ENCODE peak calls at places on chromosomes 7 and 10, in four cellular contexts. One of them, this sample, is unnamed.

GRCh38 chr10:95346715-95347401 is 56.1 kb upstream of the PDLIM1 start:
- DNase-seq in non-pigmented ciliary epithelial cell: no peak
- DNase-seq in stimulated activated naive B cell treated with anti-CD40 and anti-IgM and Interleukin-4, amounts not matched to agents 10 μg/mL and 1 μg/mL and 100 μg/mL, for 72 hours: no peak
- DNase-seq in activated CD8-positive, alpha-beta T cell treated with anti-CD3 and anti-CD28 coated beads for 36 hours: no peak
- DNase-seq in this sample: no peak

GRCh38 chr10:131167036-131167860 is 144.3 kb downstream of the TCERG1L start:
- DNase-seq in non-pigmented ciliary epithelial cell: no peak
- DNase-seq in stimulated activated naive B cell treated with anti-CD40 and anti-IgM and Interleukin-4, amounts not matched to agents 10 μg/mL and 1 μg/mL and 100 μg/mL, for 72 hours: no peak
- DNase-seq in activated CD8-positive, alpha-beta T cell treated with anti-CD3 and anti-CD28 coated beads for 36 hours: no peak
- DNase-seq in this sample: no peak

GRCh38 chr7:103317009-103317408 is 19.8 kb downstream of the PMPCB start:
- DNase-seq in non-pigmented ciliary epithelial cell: no peak
- DNase-seq in stimulated activated naive B cell treated with anti-CD40 and anti-IgM and Interleukin-4, amounts not matched to agents 10 μg/mL and 1 μg/mL and 100 μg/mL, for 72 hours: no peak
- DNase-seq in activated CD8-positive, alpha-beta T cell treated with anti-CD3 and anti-CD28 coated beads for 36 hours: no peak
- DNase-seq in this sample: no peak

GRCh38 chr10:111767661-111768060 is 415.9 kb downstream of the GPAM start:
- DNase-seq in non-pigmented ciliary epithelial cell: no peak
- DNase-seq in stimulated activated naive B cell treated with anti-CD40 and anti-IgM and Interleukin-4, amounts not matched to agents 10 μg/mL and 1 μg/mL and 100 μg/mL, for 72 hours: no peak
- DNase-seq in activated CD8-positive, alpha-beta T cell treated with anti-CD3 and anti-CD28 coated beads for 36 hours: no peak
- DNase-seq in this sample: no peak

GRCh38 chr7:114976666-114977065 is 54.8 kb downstream of the MDFIC start:
- DNase-seq in non-pigmented ciliary epithelial cell: no peak
- DNase-seq in stimulated activated naive B cell treated with anti-CD40 and anti-IgM and Interleukin-4, amounts not matched to agents 10 μg/mL and 1 μg/mL and 100 μg/mL, for 72 hours: no peak
- DNase-seq in activated CD8-positive, alpha-beta T cell treated with anti-CD3 and anti-CD28 coated beads for 36 hours: no peak
- DNase-seq in this sample: no peak

GRCh38 chr10:103765168-103765567 is 90.2 kb downstream of the SH3PXD2A start:
- DNase-seq in non-pigmented ciliary epithelial cell: peak
- DNase-seq in stimulated activated naive B cell treated with anti-CD40 and anti-IgM and Interleukin-4, amounts not matched to agents 10 μg/mL and 1 μg/mL and 100 μg/mL, for 72 hours: no peak
- DNase-seq in activated CD8-positive, alpha-beta T cell treated with anti-CD3 and anti-CD28 coated beads for 36 hours: no peak
- DNase-seq in this sample: no peak

GRCh38 chr7:22726849-22727792 is at the start of gene IL6:
- DNase-seq in non-pigmented ciliary epithelial cell: peak
- DNase-seq in stimulated activated naive B cell treated with anti-CD40 and anti-IgM and Interleukin-4, amounts not matched to agents 10 μg/mL and 1 μg/mL and 100 μg/mL, for 72 hours: peak
- DNase-seq in activated CD8-positive, alpha-beta T cell treated with anti-CD3 and anti-CD28 coated beads for 36 hours: peak
- DNase-seq in this sample: no peak

GRCh38 chr7:25726180-25726579 is 425.8 kb upstream of the NFE2L3 start:
- DNase-seq in non-pigmented ciliary epithelial cell: no peak
- DNase-seq in stimulated activated naive B cell treated with anti-CD40 and anti-IgM and Interleukin-4, amounts not matched to agents 10 μg/mL and 1 μg/mL and 100 μg/mL, for 72 hours: no peak
- DNase-seq in activated CD8-positive, alpha-beta T cell treated with anti-CD3 and anti-CD28 coated beads for 36 hours: no peak
- DNase-seq in this sample: no peak

GRCh38 chr10:13349776-13350274 is 1.7 kb upstream of the SEPHS1 start:
- DNase-seq in non-pigmented ciliary epithelial cell: no peak
- DNase-seq in stimulated activated naive B cell treated with anti-CD40 and anti-IgM and Interleukin-4, amounts not matched to agents 10 μg/mL and 1 μg/mL and 100 μg/mL, for 72 hours: peak
- DNase-seq in activated CD8-positive, alpha-beta T cell treated with anti-CD3 and anti-CD28 coated beads for 36 hours: peak
- DNase-seq in this sample: no peak

GRCh38 chr10:36073796-36074345 is 431.8 kb upstream of the FZD8 start:
- DNase-seq in non-pigmented ciliary epithelial cell: no peak
- DNase-seq in stimulated activated naive B cell treated with anti-CD40 and anti-IgM and Interleukin-4, amounts not matched to agents 10 μg/mL and 1 μg/mL and 100 μg/mL, for 72 hours: no peak
- DNase-seq in activated CD8-positive, alpha-beta T cell treated with anti-CD3 and anti-CD28 coated beads for 36 hours: no peak
- DNase-seq in this sample: no peak